ENCODE peak calls at places on chromosomes 11 and 22, in four cellular contexts. P, K, B and W are unnamed samples.
A peak's percentile ranks its signal among the peaks of the same experiment; 100 is the strongest.

GRCh38 chr22:27679722-27680488 is 121.7 kb downstream of the MN1 start:
- DNase-seq in P (no peak), K (no peak), B (no peak), W (no peak)

GRCh38 chr11:33674035-33674814 is 26.4 kb downstream of the C11orf91 start:
- DNase-seq in P (no peak), K (no peak), B (no peak), W (no peak)

GRCh38 chr22:41445171-41446056 is 1.2 kb downstream of the TOB2 start:
- DNase-seq in P (peak; percentile 53), K (no peak), B (peak; percentile 22), W (no peak)

GRCh38 chr11:128892866-128893565 is 1.9 kb downstream of the KCNJ5 start:
- DNase-seq in P (no peak), K (no peak), B (no peak), W (no peak)

GRCh38 chr11:40125054-40125453 is 1334.4 kb downstream of the LRRC4C start:
- DNase-seq in P (no peak), K (no peak), B (no peak), W (no peak)

GRCh38 chr11:124759268-124760204 is 2.6 kb downstream of the ESAM start:
- DNase-seq in P (no peak), K (no peak), B (no peak), W (peak; percentile 65)

GRCh38 chr22:19870153-19871022 is 15.7 kb upstream of the GNB1L start:
- DNase-seq in P (no peak), K (no peak), B (no peak), W (no peak)

GRCh38 chr11:69425895-69426544 is 55.4 kb upstream of the LINC01488 start:
- DNase-seq in P (peak; percentile 53), K (no peak), B (no peak), W (no peak)

GRCh38 chr11:67118059-67118766 is 850 bp upstream of the KDM2A start:
- DNase-seq in P (peak; percentile 74), K (peak; percentile 64), B (peak; percentile 41), W (peak; percentile 73)

GRCh38 chr22:47015589-47016178 is 253.2 kb downstream of the TBC1D22A start:
- DNase-seq in P (no peak), K (no peak), B (no peak), W (no peak)

GRCh38 chr11:69012092-69013008 is 696 bp downstream of the MRGPRF start:
- DNase-seq in P (no peak), K (no peak), B (no peak), W (no peak)

GRCh38 chr22:36510966-36511881 is 4.4 kb upstream of the FOXRED2 start:
- DNase-seq in P (peak; percentile 55), K (peak; percentile 49), B (no peak), W (no peak)

GRCh38 chr22:40922484-40923303 is 28.5 kb upstream of the RBX1 start:
- DNase-seq in P (no peak), K (peak; percentile 47), B (peak; percentile 8), W (peak; percentile 49)

GRCh38 chr11:606245-606644 is 9.5 kb downstream of the IRF7 start:
- DNase-seq in P (no peak), K (no peak), B (no peak), W (no peak)

GRCh38 chr22:49959782-49960158 is 802 bp upstream of the PIM3 start:
- DNase-seq in P (no peak), K (no peak), B (no peak), W (no peak)

GRCh38 chr11:103659138-103659734 is 377.2 kb upstream of the DDI1 start:
- DNase-seq in P (no peak), K (no peak), B (no peak), W (no peak)

GRCh38 chr11:8060801-8061554 is 20.0 kb upstream of the TUB start:
- DNase-seq in P (peak; percentile 31), K (no peak), B (no peak), W (no peak)

GRCh38 chr11:59705281-59705680 is 8.4 kb downstream of the OR10V1 start:
- DNase-seq in P (no peak), K (no peak), B (no peak), W (no peak)

GRCh38 chr11:8097926-8098325 is 16.9 kb downstream of the TUB start:
- DNase-seq in P (peak; percentile 31), K (no peak), B (no peak), W (no peak)

GRCh38 chr22:26342719-26343449 is 86.2 kb upstream of the ASPHD2 start:
- DNase-seq in P (no peak), K (no peak), B (no peak), W (no peak)

GRCh38 chr11:111331711-111332479 is 33.5 kb downstream of the POU2AF3 start:
- DNase-seq in P (no peak), K (no peak), B (no peak), W (no peak)

GRCh38 chr11:5291207-5291838 is 10.4 kb downstream of the OR51B4 start:
- DNase-seq in P (no peak), K (peak; percentile 5), B (no peak), W (peak; percentile 59)

GRCh38 chr11:44887598-44887997 is 63.1 kb downstream of the TP53I11 start:
- DNase-seq in P (no peak), K (no peak), B (no peak), W (no peak)

GRCh38 chr11:36409152-36409713 is 100.8 kb downstream of the TRAF6 start:
- DNase-seq in P (peak; percentile 46), K (no peak), B (peak; percentile 49), W (no peak)

GRCh38 chr11:74418509-74418895 is 20.3 kb upstream of the PGM2L1 start:
- DNase-seq in P (no peak), K (no peak), B (no peak), W (no peak)

GRCh38 chr22:32130464-32130863 is 28.6 kb downstream of the C22orf42 start:
- DNase-seq in P (no peak), K (no peak), B (no peak), W (no peak)

GRCh38 chr11:116874251-116874650 is 36.8 kb upstream of the APOA1 start:
- DNase-seq in P (no peak), K (no peak), B (no peak), W (no peak)

GRCh38 chr11:95891423-95892177 is 32.3 kb downstream of the MTMR2 start:
- DNase-seq in P (no peak), K (no peak), B (no peak), W (no peak)

GRCh38 chr22:34476762-34477161 is 556.5 kb upstream of the LARGE1 start:
- DNase-seq in P (no peak), K (no peak), B (no peak), W (no peak)

GRCh38 chr22:27801197-27801615 is 350 bp downstream of the MN1 start:
- DNase-seq in P (no peak), K (no peak), B (no peak), W (peak; percentile 67)

GRCh38 chr22:28231423-28231822 is 312.4 kb upstream of the PITPNB start:
- DNase-seq in P (no peak), K (no peak), B (no peak), W (no peak)

GRCh38 chr11:85821636-85822035 is 10.7 kb upstream of the SYTL2 start:
- DNase-seq in P (peak; percentile 59), K (no peak), B (no peak), W (no peak)

GRCh38 chr11:111407652-111408051 is 28.6 kb upstream of the POU2AF1 start:
- DNase-seq in P (no peak), K (no peak), B (no peak), W (no peak)

GRCh38 chr11:128779036-128779435 is 85.2 kb downstream of the FLI1 start:
- DNase-seq in P (no peak), K (no peak), B (no peak), W (no peak)

GRCh38 chr11:44530413-44531115 is 34.9 kb upstream of the CD82 start:
- DNase-seq in P (peak; percentile 77), K (no peak), B (peak; percentile 58), W (no peak)